ENCODE peak calls at places on chromosome 18, in four cellular contexts. E is ELR; G is activated naive CD4-positive, alpha-beta T cell; S is left ventricle myocardium inferior. A is an unnamed sample.
A peak's percentile ranks its signal among the peaks of the same experiment; 100 is the strongest.

GRCh38 chr18:29147944-29148343 is 971.0 kb upstream of the CDH2 start:
- DNase-seq in E (peak; percentile 72), G (no peak), S (no peak), A (peak; percentile 85)

GRCh38 chr18:36296591-36297418 is 708 bp upstream of the FHOD3 start:
- DNase-seq in E (peak; percentile 86), G (no peak), S (peak; percentile 60), A (peak; percentile 77)

GRCh38 chr18:8625693-8626092 is 16.5 kb downstream of the RAB12 start:
- DNase-seq in E (no peak), G (no peak), S (no peak), A (no peak)

GRCh38 chr18:79400591-79401381 is 5.1 kb downstream of the NFATC1 start:
- DNase-seq in E (no peak), G (no peak), S (peak; percentile 16), A (no peak)

GRCh38 chr18:24942144-24942543 is 409.8 kb downstream of the ZNF521 start:
- DNase-seq in E (no peak), G (no peak), S (peak; percentile 38), A (no peak)

GRCh38 chr18:74897971-74898657 is 300.4 kb downstream of the ZNF407 start:
- DNase-seq in E (peak; percentile 84), G (no peak), S (no peak), A (peak; percentile 85)

GRCh38 chr18:8895987-8896619 is 190.7 kb downstream of the MTCL1 start:
- DNase-seq in E (peak; percentile 69), G (no peak), S (no peak), A (peak; percentile 88)

GRCh38 chr18:58788971-58789797 is 75.5 kb upstream of the ZNF532 start:
- DNase-seq in E (peak; percentile 82), G (no peak), S (peak; percentile 54), A (peak; percentile 84)

GRCh38 chr18:48595703-48596218 is 56.9 kb downstream of the CTIF start:
- DNase-seq in E (no peak), G (no peak), S (no peak), A (no peak)

GRCh38 chr18:10544093-10544748 is 18.4 kb downstream of the NAPG start:
- DNase-seq in E (no peak), G (no peak), S (no peak), A (no peak)

GRCh38 chr18:13587937-13588336 is 138.4 kb downstream of the FAM210A start:
- DNase-seq in E (no peak), G (no peak), S (no peak), A (no peak)

GRCh38 chr18:9612215-9612830 is 2.0 kb downstream of the PPP4R1 start:
- DNase-seq in E (peak; percentile 71), G (no peak), S (no peak), A (peak; percentile 58)

GRCh38 chr18:59232309-59233016 is 12.5 kb downstream of the GRP start:
- DNase-seq in E (no peak), G (no peak), S (no peak), A (no peak)

GRCh38 chr18:67367540-67367939 is 149.0 kb downstream of the DSEL start:
- DNase-seq in E (peak; percentile 53), G (no peak), S (no peak), A (peak; percentile 38)

GRCh38 chr18:63160172-63160995 is 159.2 kb downstream of the BCL2 start:
- DNase-seq in E (no peak), G (no peak), S (no peak), A (no peak)

GRCh38 chr18:74395630-74396251 is 61.4 kb downstream of the DIPK1C start:
- DNase-seq in E (no peak), G (no peak), S (no peak), A (no peak)

GRCh38 chr18:41378628-41379027 is 576.4 kb upstream of the PIK3C3 start:
- DNase-seq in E (peak; percentile 67), G (no peak), S (no peak), A (peak; percentile 70)

GRCh38 chr18:70195852-70196434 is 9.5 kb downstream of the RTTN start:
- DNase-seq in E (peak; percentile 71), G (no peak), S (no peak), A (peak; percentile 70)

GRCh38 chr18:39748727-39749126 is 2183.1 kb upstream of the CELF4 start:
- DNase-seq in E (no peak), G (no peak), S (no peak), A (no peak)

GRCh38 chr18:37265382-37265781 is 300.2 kb downstream of the CELF4 start:
- DNase-seq in E (no peak), G (no peak), S (no peak), A (no peak)

GRCh38 chr18:46070683-46071614 is 1.1 kb downstream of the PSTPIP2 start:
- DNase-seq in E (no peak), G (no peak), S (no peak), A (no peak)

GRCh38 chr18:45069542-45069941 is 388.9 kb downstream of the SETBP1 start:
- DNase-seq in E (no peak), G (no peak), S (no peak), A (no peak)

A was measured in IMR-90.